ENCODE peak calls at places on chromosomes 1 and 21, in ten cellular contexts. One of them, this sample, is unnamed.

GRCh38 chr1:110239491-110240430 is 29.6 kb downstream of the KCNC4 start:
- DNase-seq in substantia nigra: no peak
- DNase-seq in Peyer's patch: no peak
- DNase-seq in neural progenitor cell: no peak
- DNase-seq in activated CD4-positive, alpha-beta memory T cell treated with anti-CD3 and anti-CD28 coated beads for 36 hours: no peak
- DNase-seq in nucleus accumbens: no peak
- DNase-seq in testis: no peak
- DNase-seq in B cell: no peak
- DNase-seq in stimulated activated CD4-positive, alpha-beta T cell treated with anti-CD3 and anti-CD28 coated beads, Interleukin-2, amount 100 ng/mL, for 24 hours: no peak
- DNase-seq in upper lobe of right lung: no peak
- DNase-seq in this sample: no peak

GRCh38 chr1:155005076-155005971 is 2.7 kb downstream of the ZBTB7B start:
- DNase-seq in substantia nigra: peak
- DNase-seq in Peyer's patch: peak
- DNase-seq in neural progenitor cell: no peak
- DNase-seq in activated CD4-positive, alpha-beta memory T cell treated with anti-CD3 and anti-CD28 coated beads for 36 hours: peak
- DNase-seq in nucleus accumbens: peak
- DNase-seq in testis: peak
- DNase-seq in B cell: peak
- DNase-seq in stimulated activated CD4-positive, alpha-beta T cell treated with anti-CD3 and anti-CD28 coated beads, Interleukin-2, amount 100 ng/mL, for 24 hours: no peak
- DNase-seq in upper lobe of right lung: peak
- DNase-seq in this sample: no peak

GRCh38 chr1:191256917-191257316 is 779.3 kb upstream of the BRINP3 start:
- DNase-seq in substantia nigra: no peak
- DNase-seq in Peyer's patch: no peak
- DNase-seq in neural progenitor cell: no peak
- DNase-seq in activated CD4-positive, alpha-beta memory T cell treated with anti-CD3 and anti-CD28 coated beads for 36 hours: no peak
- DNase-seq in nucleus accumbens: no peak
- DNase-seq in testis: no peak
- DNase-seq in B cell: no peak
- DNase-seq in stimulated activated CD4-positive, alpha-beta T cell treated with anti-CD3 and anti-CD28 coated beads, Interleukin-2, amount 100 ng/mL, for 24 hours: no peak
- DNase-seq in upper lobe of right lung: no peak
- DNase-seq in this sample: no peak

GRCh38 chr1:167121375-167122120 is 27.7 kb downstream of the STYXL2 start:
- DNase-seq in substantia nigra: peak
- DNase-seq in Peyer's patch: peak
- DNase-seq in neural progenitor cell: peak
- DNase-seq in activated CD4-positive, alpha-beta memory T cell treated with anti-CD3 and anti-CD28 coated beads for 36 hours: peak
- DNase-seq in nucleus accumbens: no peak
- DNase-seq in testis: peak
- DNase-seq in B cell: peak
- DNase-seq in stimulated activated CD4-positive, alpha-beta T cell treated with anti-CD3 and anti-CD28 coated beads, Interleukin-2, amount 100 ng/mL, for 24 hours: peak
- DNase-seq in upper lobe of right lung: peak
- DNase-seq in this sample: no peak

GRCh38 chr1:156082111-156083091 is at the start of gene MEX3A:
- DNase-seq in substantia nigra: peak
- DNase-seq in Peyer's patch: peak
- DNase-seq in neural progenitor cell: peak
- DNase-seq in activated CD4-positive, alpha-beta memory T cell treated with anti-CD3 and anti-CD28 coated beads for 36 hours: peak
- DNase-seq in nucleus accumbens: peak
- DNase-seq in testis: peak
- DNase-seq in B cell: peak
- DNase-seq in stimulated activated CD4-positive, alpha-beta T cell treated with anti-CD3 and anti-CD28 coated beads, Interleukin-2, amount 100 ng/mL, for 24 hours: peak
- DNase-seq in upper lobe of right lung: peak
- DNase-seq in this sample: peak

GRCh38 chr1:205313681-205314308 is 7.8 kb downstream of the NUAK2 start:
- DNase-seq in substantia nigra: no peak
- DNase-seq in Peyer's patch: peak
- DNase-seq in neural progenitor cell: peak
- DNase-seq in activated CD4-positive, alpha-beta memory T cell treated with anti-CD3 and anti-CD28 coated beads for 36 hours: peak
- DNase-seq in nucleus accumbens: no peak
- DNase-seq in testis: peak
- DNase-seq in B cell: peak
- DNase-seq in stimulated activated CD4-positive, alpha-beta T cell treated with anti-CD3 and anti-CD28 coated beads, Interleukin-2, amount 100 ng/mL, for 24 hours: peak
- DNase-seq in upper lobe of right lung: peak
- DNase-seq in this sample: no peak

GRCh38 chr1:54358503-54359168 is 47.6 kb downstream of the SSBP3 start:
- DNase-seq in substantia nigra: no peak
- DNase-seq in Peyer's patch: no peak
- DNase-seq in neural progenitor cell: no peak
- DNase-seq in activated CD4-positive, alpha-beta memory T cell treated with anti-CD3 and anti-CD28 coated beads for 36 hours: no peak
- DNase-seq in nucleus accumbens: no peak
- DNase-seq in testis: peak
- DNase-seq in B cell: no peak
- DNase-seq in stimulated activated CD4-positive, alpha-beta T cell treated with anti-CD3 and anti-CD28 coated beads, Interleukin-2, amount 100 ng/mL, for 24 hours: no peak
- DNase-seq in upper lobe of right lung: no peak
- DNase-seq in this sample: no peak

GRCh38 chr21:36700295-36700960 is 1.5 kb downstream of the SIM2 start:
- DNase-seq in substantia nigra: no peak
- DNase-seq in Peyer's patch: no peak
- DNase-seq in neural progenitor cell: peak
- DNase-seq in activated CD4-positive, alpha-beta memory T cell treated with anti-CD3 and anti-CD28 coated beads for 36 hours: no peak
- DNase-seq in nucleus accumbens: no peak
- DNase-seq in testis: no peak
- DNase-seq in B cell: no peak
- DNase-seq in stimulated activated CD4-positive, alpha-beta T cell treated with anti-CD3 and anti-CD28 coated beads, Interleukin-2, amount 100 ng/mL, for 24 hours: no peak
- DNase-seq in upper lobe of right lung: no peak
- DNase-seq in this sample: no peak

GRCh38 chr1:19644761-19645543 is 841 bp downstream of the NBL1 start:
- DNase-seq in substantia nigra: no peak
- DNase-seq in Peyer's patch: peak
- DNase-seq in neural progenitor cell: peak
- DNase-seq in activated CD4-positive, alpha-beta memory T cell treated with anti-CD3 and anti-CD28 coated beads for 36 hours: peak
- DNase-seq in nucleus accumbens: no peak
- DNase-seq in testis: no peak
- DNase-seq in B cell: peak
- DNase-seq in stimulated activated CD4-positive, alpha-beta T cell treated with anti-CD3 and anti-CD28 coated beads, Interleukin-2, amount 100 ng/mL, for 24 hours: peak
- DNase-seq in upper lobe of right lung: no peak
- DNase-seq in this sample: no peak

GRCh38 chr21:41676198-41676597 is 90.7 kb downstream of the RIPK4 start:
- DNase-seq in substantia nigra: no peak
- DNase-seq in Peyer's patch: no peak
- DNase-seq in neural progenitor cell: no peak
- DNase-seq in activated CD4-positive, alpha-beta memory T cell treated with anti-CD3 and anti-CD28 coated beads for 36 hours: no peak
- DNase-seq in nucleus accumbens: no peak
- DNase-seq in testis: no peak
- DNase-seq in B cell: no peak
- DNase-seq in stimulated activated CD4-positive, alpha-beta T cell treated with anti-CD3 and anti-CD28 coated beads, Interleukin-2, amount 100 ng/mL, for 24 hours: no peak
- DNase-seq in upper lobe of right lung: no peak
- DNase-seq in this sample: no peak

GRCh38 chr21:42238185-42238934 is 19.4 kb downstream of the ABCG1 start:
- DNase-seq in substantia nigra: no peak
- DNase-seq in Peyer's patch: no peak
- DNase-seq in neural progenitor cell: no peak
- DNase-seq in activated CD4-positive, alpha-beta memory T cell treated with anti-CD3 and anti-CD28 coated beads for 36 hours: peak
- DNase-seq in nucleus accumbens: no peak
- DNase-seq in testis: no peak
- DNase-seq in B cell: peak
- DNase-seq in stimulated activated CD4-positive, alpha-beta T cell treated with anti-CD3 and anti-CD28 coated beads, Interleukin-2, amount 100 ng/mL, for 24 hours: peak
- DNase-seq in upper lobe of right lung: no peak
- DNase-seq in this sample: no peak

GRCh38 chr21:34279883-34280282 is 83.9 kb upstream of the KCNE2 start:
- DNase-seq in substantia nigra: no peak
- DNase-seq in Peyer's patch: no peak
- DNase-seq in neural progenitor cell: no peak
- DNase-seq in activated CD4-positive, alpha-beta memory T cell treated with anti-CD3 and anti-CD28 coated beads for 36 hours: no peak
- DNase-seq in nucleus accumbens: no peak
- DNase-seq in testis: no peak
- DNase-seq in B cell: no peak
- DNase-seq in stimulated activated CD4-positive, alpha-beta T cell treated with anti-CD3 and anti-CD28 coated beads, Interleukin-2, amount 100 ng/mL, for 24 hours: no peak
- DNase-seq in upper lobe of right lung: no peak
- DNase-seq in this sample: no peak

GRCh38 chr1:15426492-15427279 is 11.6 kb upstream of the CTRC start:
- DNase-seq in substantia nigra: no peak
- DNase-seq in Peyer's patch: peak
- DNase-seq in neural progenitor cell: no peak
- DNase-seq in activated CD4-positive, alpha-beta memory T cell treated with anti-CD3 and anti-CD28 coated beads for 36 hours: no peak
- DNase-seq in nucleus accumbens: no peak
- DNase-seq in testis: peak
- DNase-seq in B cell: peak
- DNase-seq in stimulated activated CD4-positive, alpha-beta T cell treated with anti-CD3 and anti-CD28 coated beads, Interleukin-2, amount 100 ng/mL, for 24 hours: no peak
- DNase-seq in upper lobe of right lung: no peak
- DNase-seq in this sample: peak

GRCh38 chr1:8560611-8561544 is 243.0 kb downstream of the SLC45A1 start:
- DNase-seq in substantia nigra: no peak
- DNase-seq in Peyer's patch: peak
- DNase-seq in neural progenitor cell: peak
- DNase-seq in activated CD4-positive, alpha-beta memory T cell treated with anti-CD3 and anti-CD28 coated beads for 36 hours: no peak
- DNase-seq in nucleus accumbens: no peak
- DNase-seq in testis: peak
- DNase-seq in B cell: peak
- DNase-seq in stimulated activated CD4-positive, alpha-beta T cell treated with anti-CD3 and anti-CD28 coated beads, Interleukin-2, amount 100 ng/mL, for 24 hours: no peak
- DNase-seq in upper lobe of right lung: no peak
- DNase-seq in this sample: peak

GRCh38 chr1:177181631-177182291 is 11.0 kb downstream of the BRINP2 start:
- DNase-seq in substantia nigra: peak
- DNase-seq in Peyer's patch: peak
- DNase-seq in neural progenitor cell: peak
- DNase-seq in activated CD4-positive, alpha-beta memory T cell treated with anti-CD3 and anti-CD28 coated beads for 36 hours: peak
- DNase-seq in nucleus accumbens: no peak
- DNase-seq in testis: peak
- DNase-seq in B cell: peak
- DNase-seq in stimulated activated CD4-positive, alpha-beta T cell treated with anti-CD3 and anti-CD28 coated beads, Interleukin-2, amount 100 ng/mL, for 24 hours: peak
- DNase-seq in upper lobe of right lung: peak
- DNase-seq in this sample: peak

GRCh38 chr1:152227310-152227928 is 3.4 kb upstream of the HRNR start:
- DNase-seq in substantia nigra: no peak
- DNase-seq in Peyer's patch: no peak
- DNase-seq in neural progenitor cell: no peak
- DNase-seq in activated CD4-positive, alpha-beta memory T cell treated with anti-CD3 and anti-CD28 coated beads for 36 hours: no peak
- DNase-seq in nucleus accumbens: no peak
- DNase-seq in testis: no peak
- DNase-seq in B cell: no peak
- DNase-seq in stimulated activated CD4-positive, alpha-beta T cell treated with anti-CD3 and anti-CD28 coated beads, Interleukin-2, amount 100 ng/mL, for 24 hours: no peak
- DNase-seq in upper lobe of right lung: no peak
- DNase-seq in this sample: no peak

GRCh38 chr1:230661976-230662375 is 19.7 kb downstream of the COG2 start:
- DNase-seq in substantia nigra: no peak
- DNase-seq in Peyer's patch: no peak
- DNase-seq in neural progenitor cell: no peak
- DNase-seq in activated CD4-positive, alpha-beta memory T cell treated with anti-CD3 and anti-CD28 coated beads for 36 hours: no peak
- DNase-seq in nucleus accumbens: no peak
- DNase-seq in testis: no peak
- DNase-seq in B cell: no peak
- DNase-seq in stimulated activated CD4-positive, alpha-beta T cell treated with anti-CD3 and anti-CD28 coated beads, Interleukin-2, amount 100 ng/mL, for 24 hours: no peak
- DNase-seq in upper lobe of right lung: no peak
- DNase-seq in this sample: no peak

GRCh38 chr1:153800516-153800915 is 25.3 kb downstream of the SLC27A3 start:
- DNase-seq in substantia nigra: no peak
- DNase-seq in Peyer's patch: peak
- DNase-seq in neural progenitor cell: no peak
- DNase-seq in activated CD4-positive, alpha-beta memory T cell treated with anti-CD3 and anti-CD28 coated beads for 36 hours: no peak
- DNase-seq in nucleus accumbens: no peak
- DNase-seq in testis: peak
- DNase-seq in B cell: no peak
- DNase-seq in stimulated activated CD4-positive, alpha-beta T cell treated with anti-CD3 and anti-CD28 coated beads, Interleukin-2, amount 100 ng/mL, for 24 hours: no peak
- DNase-seq in upper lobe of right lung: peak
- DNase-seq in this sample: no peak

GRCh38 chr1:185063719-185064118 is 18.4 kb downstream of the RNF2 start:
- DNase-seq in substantia nigra: no peak
- DNase-seq in Peyer's patch: no peak
- DNase-seq in neural progenitor cell: peak
- DNase-seq in activated CD4-positive, alpha-beta memory T cell treated with anti-CD3 and anti-CD28 coated beads for 36 hours: no peak
- DNase-seq in nucleus accumbens: no peak
- DNase-seq in testis: no peak
- DNase-seq in B cell: no peak
- DNase-seq in stimulated activated CD4-positive, alpha-beta T cell treated with anti-CD3 and anti-CD28 coated beads, Interleukin-2, amount 100 ng/mL, for 24 hours: no peak
- DNase-seq in upper lobe of right lung: no peak
- DNase-seq in this sample: no peak